ENCODE peak calls at places on chromosomes 3 and 15, in four cellular contexts. H, O, S and E are unnamed samples.

GRCh38 chr3:52527732-52528595 is 5.7 kb downstream of the NT5DC2 start:
- DNase-seq in H (no peak), O (no peak), S (no peak), E (no peak)

GRCh38 chr15:97930230-97930629 is 30.3 kb upstream of the ARRDC4 start:
- DNase-seq in H (no peak), O (no peak), S (no peak), E (no peak)

GRCh38 chr15:92591275-92591674 is 64.3 kb downstream of the FAM174B start:
- DNase-seq in H (no peak), O (no peak), S (no peak), E (no peak)

GRCh38 chr15:63006032-63006878 is 36.3 kb upstream of the TPM1 start:
- DNase-seq in H (no peak), O (no peak), S (no peak), E (no peak)

GRCh38 chr3:85189731-85190130 is 230.9 kb downstream of the CADM2 start:
- DNase-seq in H (no peak), O (no peak), S (no peak), E (no peak)

GRCh38 chr3:101038880-101039279 is 45.7 kb upstream of the ABI3BP start:
- DNase-seq in H (no peak), O (no peak), S (no peak), E (no peak)

GRCh38 chr3:196163687-196164493 is 47.3 kb downstream of the ZDHHC19 start:
- DNase-seq in H (peak), O (no peak), S (peak), E (peak)

GRCh38 chr15:85710340-85710842 is 84.3 kb downstream of the KLHL25 start:
- DNase-seq in H (no peak), O (peak), S (no peak), E (no peak)

GRCh38 chr3:101936419-101937331 is 87.4 kb downstream of the NFKBIZ start:
- DNase-seq in H (no peak), O (peak), S (no peak), E (no peak)

GRCh38 chr3:134636406-134636805 is 14.4 kb downstream of the KY start:
- DNase-seq in H (no peak), O (no peak), S (no peak), E (no peak)

GRCh38 chr3:140630366-140630765 is 47.5 kb upstream of the TRIM42 start:
- DNase-seq in H (no peak), O (no peak), S (no peak), E (no peak)

GRCh38 chr3:127658234-127658633 is 14.5 kb upstream of the ABTB1 start:
- DNase-seq in H (no peak), O (no peak), S (no peak), E (no peak)

GRCh38 chr3:84074767-84075166 is 884.0 kb upstream of the CADM2 start:
- DNase-seq in H (no peak), O (peak), S (no peak), E (no peak)

GRCh38 chr3:193803288-193803687 is 210.3 kb downstream of the OPA1 start:
- DNase-seq in H (no peak), O (no peak), S (no peak), E (no peak)

GRCh38 chr15:90895571-90896117 is 7.5 kb upstream of the MAN2A2 start:
- DNase-seq in H (peak), O (no peak), S (peak), E (no peak)

GRCh38 chr3:15056676-15057404 is 8.3 kb downstream of the MRPS25 start:
- DNase-seq in H (no peak), O (no peak), S (no peak), E (no peak)

GRCh38 chr3:99866167-99866810 is 48.6 kb downstream of the CMSS1 start:
- DNase-seq in H (no peak), O (peak), S (no peak), E (no peak)

GRCh38 chr3:99869621-99870020 is 52.0 kb downstream of the CMSS1 start:
- DNase-seq in H (no peak), O (no peak), S (no peak), E (no peak)

GRCh38 chr3:99870712-99871111 is 53.0 kb downstream of the CMSS1 start:
- DNase-seq in H (no peak), O (no peak), S (no peak), E (no peak)

GRCh38 chr3:99867594-99868437 is 50.2 kb downstream of the CMSS1 start:
- DNase-seq in H (no peak), O (no peak), S (no peak), E (no peak)

GRCh38 chr3:99868438-99868723 is 50.7 kb downstream of the CMSS1 start:
- DNase-seq in H (peak), O (no peak), S (no peak), E (no peak)
- TF ChIP-seq NFIC in H (peak), O (no peak), S (peak), E (no peak)

GRCh38 chr3:2802429-2802828 is 307.7 kb downstream of the IL5RA start:
- DNase-seq in H (no peak), O (peak), S (no peak), E (no peak)
- TF ChIP-seq NFIC in H (no peak), O (no peak), S (no peak), E (no peak)

DNA sequence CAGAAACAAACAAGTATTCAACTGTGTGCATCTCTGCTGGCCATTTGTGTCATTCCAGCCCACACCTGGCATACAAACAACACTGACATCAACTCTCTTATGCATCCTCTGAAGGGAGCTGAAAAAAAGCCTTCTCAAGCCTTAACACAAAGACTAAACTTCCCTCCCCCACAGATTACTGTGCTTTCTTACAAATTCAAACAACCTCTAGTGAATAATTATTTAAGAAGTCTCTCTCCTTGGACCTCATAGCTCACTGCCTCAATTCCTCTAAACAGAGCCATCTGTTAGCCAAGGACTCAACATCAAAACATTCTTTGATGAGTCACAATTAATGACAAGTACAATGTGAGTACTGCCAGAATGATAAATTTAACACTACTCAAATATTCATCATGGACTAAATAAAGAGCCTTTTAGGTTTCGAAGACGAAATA is 132.1 kb downstream of the WDR76 start:
- DNase-seq in H (no peak), O (no peak), S (no peak), E (no peak)
- TF ChIP-seq NFIC in H (no peak), O (no peak), S (peak), E (no peak)

GRCh38 chr3:21524113-21524512 is 226.9 kb downstream of the ZNF385D start:
- DNase-seq in H (no peak), O (no peak), S (peak), E (no peak)
- TF ChIP-seq NFIC in H (no peak), O (no peak), S (no peak), E (no peak)

GRCh38 chr15:25985179-25985578 is 122.1 kb upstream of the ATP10A start:
- DNase-seq in H (no peak), O (no peak), S (no peak), E (no peak)
- TF ChIP-seq NFIC in H (no peak), O (no peak), S (no peak), E (no peak)